ENCODE peak calls at places on chromosomes 3 and 15, in four cellular contexts. I is HCT116, O is K562, H is HepG2. Z is an unnamed sample.

GRCh38 chr15:92226020-92226612 is 167.6 kb upstream of the ST8SIA2 start:
- DNase-seq in H (peak; percentile 25), I (peak; percentile 16), O (peak; percentile 10), Z (no peak)

GRCh38 chr15:93467327-93467726 is 378.3 kb upstream of the RGMA start:
- DNase-seq in I (no peak), H (no peak), O (no peak), Z (no peak)

GRCh38 chr3:42117175-42118008 is 26.2 kb downstream of the TRAK1 start:
- DNase-seq in O (no peak), H (no peak), I (peak; percentile 33), Z (peak; percentile 59)

GRCh38 chr3:33980252-33980651 is 181.8 kb downstream of the PDCD6IP start:
- DNase-seq in I (peak; percentile 8), H (peak; percentile 66), O (no peak), Z (no peak)

GRCh38 chr3:54853573-54854404 is 74.1 kb downstream of the LRTM1 start:
- DNase-seq in O (peak; percentile 70), I (no peak), H (peak; percentile 18), Z (peak; percentile 93)

GRCh38 chr3:14806641-14807263 is 12.0 kb upstream of the FGD5 start:
- DNase-seq in O (no peak), I (no peak), H (no peak), Z (no peak)

GRCh38 chr3:10344147-10344943 is 23.4 kb upstream of the SEC13 start:
- DNase-seq in I (no peak), H (no peak), O (peak; percentile 81), Z (peak; percentile 33)

GRCh38 chr3:9826815-9827574 is 16.8 kb downstream of the RPUSD3 start:
- DNase-seq in H (peak; percentile 29), I (no peak), O (peak; percentile 33), Z (no peak)

GRCh38 chr15:35697549-35698299 is 151.8 kb upstream of the DPH6 start:
- DNase-seq in O (no peak), H (no peak), I (no peak), Z (no peak)

GRCh38 chr15:36632196-36632595 is 52.8 kb downstream of the CDIN1 start:
- DNase-seq in O (no peak), I (peak; percentile 54), H (no peak), Z (no peak)

GRCh38 chr3:123194552-123194951 is 7.2 kb upstream of the SEC22A start:
- DNase-seq in I (peak; percentile 22), O (peak; percentile 32), H (peak; percentile 38), Z (peak; percentile 74)

GRCh38 chr3:58249358-58250092 is 11.9 kb downstream of the ABHD6 start:
- DNase-seq in O (no peak), I (no peak), H (peak; percentile 78), Z (no peak)

GRCh38 chr15:90645873-90646605 is 71.1 kb upstream of the BLM start:
- DNase-seq in H (no peak), I (no peak), O (no peak), Z (no peak)
- TF ChIP-seq FOSL1 in H (no peak), I (no peak), O (no peak), Z (no peak)

GRCh38 chr15:66252411-66253295 is 897 bp downstream of the MEGF11 start:
- DNase-seq in I (peak; percentile 27), H (peak; percentile 7), O (peak; percentile 69), Z (peak; percentile 84)
- TF ChIP-seq MAX in I (peak; percentile 47), H (no peak), O (no peak), Z (no peak)

GRCh38 chr3:46410669-46411068 is 3.6 kb downstream of the CCRL2 start:
- DNase-seq in O (no peak), I (no peak), H (no peak), Z (no peak)
- TF ChIP-seq FOSL1 in O (no peak), I (no peak), H (no peak), Z (no peak)

GRCh38 chr3:107662109-107662477 is 139.3 kb downstream of the BBX start:
- DNase-seq in O (no peak), H (no peak), I (no peak), Z (no peak)
- TF ChIP-seq MAX in O (no peak), H (no peak), I (no peak), Z (no peak)

GRCh38 chr15:70586241-70586640 is 177.1 kb downstream of the UACA start:
- DNase-seq in I (no peak), H (no peak), O (no peak), Z (no peak)
- TF ChIP-seq FOSL1 in I (no peak), H (no peak), O (no peak), Z (no peak)

DNA sequence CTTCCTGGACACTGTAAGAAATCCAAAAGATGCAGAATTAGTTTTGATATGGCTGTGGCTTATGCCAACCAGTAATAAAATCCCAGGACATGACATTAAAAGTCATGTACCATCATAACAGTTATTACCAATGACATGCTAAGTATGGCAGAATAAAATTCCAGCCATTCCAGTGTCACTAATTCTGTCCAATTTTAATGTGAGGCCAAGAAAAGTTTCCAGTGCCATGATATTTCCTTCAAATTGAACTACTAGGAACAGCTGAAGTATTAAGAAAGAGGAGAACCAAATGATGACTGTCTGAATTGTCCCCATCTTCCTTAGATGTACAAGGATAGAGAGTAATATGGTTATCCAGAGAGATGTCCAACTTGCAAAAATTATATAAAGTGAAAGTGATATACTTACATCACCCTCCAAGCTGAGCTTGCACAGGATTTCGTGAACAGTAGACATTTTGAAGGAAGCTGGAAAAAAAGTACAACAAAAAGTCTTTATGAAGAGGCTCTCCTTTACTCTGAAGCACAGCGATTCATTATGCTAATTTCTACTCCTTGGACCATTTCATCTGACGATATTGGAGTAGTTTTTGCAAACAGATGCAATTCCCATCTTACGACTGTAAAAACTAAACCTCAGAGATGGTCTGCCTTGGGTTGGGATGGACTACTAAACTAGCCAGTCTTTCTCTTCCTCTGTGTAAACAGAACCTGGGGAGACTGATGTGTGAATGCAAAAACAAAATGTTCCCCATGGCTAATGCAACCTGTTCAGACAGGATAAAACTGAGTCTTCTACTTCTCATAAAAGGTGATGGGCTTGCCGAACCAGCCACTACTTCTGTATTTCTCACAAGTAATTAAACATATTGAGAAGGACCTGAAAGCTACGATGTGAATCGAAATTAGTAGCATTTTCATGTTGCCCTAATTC is 11.9 kb downstream of the ANXA2 start:
- DNase-seq in H (no peak), O (no peak), I (no peak), Z (no peak)
- TF ChIP-seq MAX in H (no peak), O (no peak), I (no peak), Z (no peak)

Z was measured in H1.